ENCODE peak calls at places on chromosomes 1 and 21, in nine cellular contexts. Z is testis, N is tibial artery, X is Calu3, W is H9, B is sigmoid colon, D is bronchial epithelial cell, K is spleen, F is lower leg skin. J is an unnamed sample.

GRCh38 chr1:12021616-12022015 is 2.3 kb downstream of the MIIP start:
- DNase-seq in Z (no peak), N (no peak), X (no peak), W (no peak), B (no peak), D (no peak), K (no peak), F (no peak), J (no peak)

GRCh38 chr1:168396508-168396907 is 115.8 kb downstream of the TBX19 start:
- DNase-seq in Z (no peak), N (no peak), X (no peak), W (no peak), B (no peak), D (no peak), K (no peak), F (no peak), J (no peak)

GRCh38 chr1:244675167-244675566 is 22.2 kb downstream of the DESI2 start:
- DNase-seq in Z (no peak), N (no peak), X (no peak), W (no peak), B (no peak), D (no peak), K (no peak), F (no peak), J (no peak)

GRCh38 chr1:59005491-59006308 is 221.9 kb upstream of the JUN start:
- DNase-seq in Z (no peak), N (no peak), X (no peak), W (peak; percentile 4), B (no peak), D (no peak), K (no peak), F (no peak), J (no peak)

GRCh38 chr1:62782197-62782886 is 1.6 kb upstream of the ATG4C start:
- DNase-seq in Z (no peak), N (no peak), X (no peak), W (no peak), B (no peak), D (peak; percentile 60), K (no peak), F (no peak), J (no peak)

GRCh38 chr1:31297273-31298247 is 728 bp downstream of the ZCCHC17 start:
- DNase-seq in Z (peak; percentile 21), N (no peak), X (no peak), W (no peak), B (no peak), D (peak; percentile 72), K (no peak), F (no peak), J (no peak)

GRCh38 chr21:42387843-42388242 is 8.0 kb downstream of the TMPRSS3 start:
- DNase-seq in Z (no peak), N (no peak), X (no peak), W (no peak), B (peak; percentile 20), D (no peak), K (peak; percentile 7), F (no peak), J (no peak)

GRCh38 chr1:33410091-33410701 is 20.7 kb downstream of the PHC2 start:
- DNase-seq in Z (no peak), N (peak; percentile 24), X (no peak), W (no peak), B (no peak), D (no peak), K (no peak), F (no peak), J (no peak)

GRCh38 chr1:30058966-30059365 is 664.4 kb downstream of the MATN1 start:
- DNase-seq in Z (no peak), N (no peak), X (peak; percentile 71), W (no peak), B (no peak), D (peak; percentile 89), K (no peak), F (no peak), J (no peak)

GRCh38 chr1:54498383-54499096 is 49.5 kb upstream of the ACOT11 start:
- DNase-seq in Z (no peak), N (no peak), X (no peak), W (no peak), B (no peak), D (no peak), K (no peak), F (no peak), J (no peak)

GRCh38 chr1:233518344-233518743 is 95.6 kb upstream of the KCNK1 start:
- DNase-seq in Z (peak; percentile 66), N (no peak), X (peak; percentile 69), W (peak; percentile 70), B (no peak), D (peak; percentile 32), K (no peak), F (no peak), J (peak; percentile 46)
- TF ChIP-seq CTCF in Z (peak; percentile 58), N (peak; percentile 36), X (peak; percentile 74), W (peak; percentile 86), B (no peak), D (peak; percentile 54), K (no peak), F (no peak), J (peak; percentile 48)

GRCh38 chr1:41315482-41315823 is 45.8 kb upstream of the FOXO6 start:
- DNase-seq in Z (no peak), N (no peak), X (no peak), W (no peak), B (no peak), D (no peak), K (no peak), F (no peak), J (no peak)

GRCh38 chr1:41314376-41314775 is 46.9 kb upstream of the FOXO6 start:
- DNase-seq in Z (no peak), N (no peak), X (no peak), W (no peak), B (no peak), D (peak; percentile 21), K (no peak), F (no peak), J (no peak)

GRCh38 chr1:41312991-41313645 is 48.1 kb upstream of the FOXO6 start:
- DNase-seq in Z (peak; percentile 49), N (no peak), X (no peak), W (no peak), B (no peak), D (no peak), K (no peak), F (no peak), J (no peak)

GRCh38 chr1:41314781-41315481 is 46.3 kb upstream of the FOXO6 start:
- DNase-seq in Z (no peak), N (no peak), X (no peak), W (no peak), B (no peak), D (peak; percentile 49), K (no peak), F (no peak), J (no peak)

GRCh38 chr1:41313661-41314131 is 47.5 kb upstream of the FOXO6 start:
- DNase-seq in Z (peak; percentile 46), N (no peak), X (no peak), W (peak; percentile 80), B (no peak), D (no peak), K (no peak), F (no peak), J (peak; percentile 31)
- TF ChIP-seq CTCF in Z (peak; percentile 45), N (peak; percentile 46), X (peak; percentile 60), W (peak; percentile 82), B (peak; percentile 6), D (peak; percentile 57), K (peak; percentile 35), F (no peak), J (peak; percentile 57)

DNA sequence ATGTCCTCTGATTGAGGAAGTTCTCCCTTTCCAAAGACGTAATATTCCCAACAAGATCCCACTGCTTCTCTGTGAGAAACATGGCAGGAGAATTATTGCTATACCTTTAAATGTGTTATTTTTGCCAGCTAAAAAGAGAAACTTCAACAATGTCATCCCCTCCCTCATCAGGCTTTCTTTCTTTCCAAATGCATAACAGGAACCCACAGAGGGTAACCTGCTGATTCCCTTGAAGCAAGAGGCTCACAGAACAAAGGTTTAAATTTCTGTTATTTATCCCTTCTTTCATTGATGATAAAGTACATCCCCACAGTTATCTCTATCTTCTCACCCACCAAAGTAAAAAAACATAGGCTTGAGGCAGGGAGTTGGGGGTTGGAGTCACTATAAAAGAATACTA is 102.1 kb downstream of the SLC30A10 start:
- DNase-seq in Z (no peak), N (no peak), X (no peak), W (no peak), B (no peak), D (no peak), K (no peak), F (no peak), J (no peak)
- TF ChIP-seq CTCF in Z (no peak), N (no peak), X (no peak), W (no peak), B (no peak), D (no peak), K (no peak), F (no peak), J (no peak)

DNA sequence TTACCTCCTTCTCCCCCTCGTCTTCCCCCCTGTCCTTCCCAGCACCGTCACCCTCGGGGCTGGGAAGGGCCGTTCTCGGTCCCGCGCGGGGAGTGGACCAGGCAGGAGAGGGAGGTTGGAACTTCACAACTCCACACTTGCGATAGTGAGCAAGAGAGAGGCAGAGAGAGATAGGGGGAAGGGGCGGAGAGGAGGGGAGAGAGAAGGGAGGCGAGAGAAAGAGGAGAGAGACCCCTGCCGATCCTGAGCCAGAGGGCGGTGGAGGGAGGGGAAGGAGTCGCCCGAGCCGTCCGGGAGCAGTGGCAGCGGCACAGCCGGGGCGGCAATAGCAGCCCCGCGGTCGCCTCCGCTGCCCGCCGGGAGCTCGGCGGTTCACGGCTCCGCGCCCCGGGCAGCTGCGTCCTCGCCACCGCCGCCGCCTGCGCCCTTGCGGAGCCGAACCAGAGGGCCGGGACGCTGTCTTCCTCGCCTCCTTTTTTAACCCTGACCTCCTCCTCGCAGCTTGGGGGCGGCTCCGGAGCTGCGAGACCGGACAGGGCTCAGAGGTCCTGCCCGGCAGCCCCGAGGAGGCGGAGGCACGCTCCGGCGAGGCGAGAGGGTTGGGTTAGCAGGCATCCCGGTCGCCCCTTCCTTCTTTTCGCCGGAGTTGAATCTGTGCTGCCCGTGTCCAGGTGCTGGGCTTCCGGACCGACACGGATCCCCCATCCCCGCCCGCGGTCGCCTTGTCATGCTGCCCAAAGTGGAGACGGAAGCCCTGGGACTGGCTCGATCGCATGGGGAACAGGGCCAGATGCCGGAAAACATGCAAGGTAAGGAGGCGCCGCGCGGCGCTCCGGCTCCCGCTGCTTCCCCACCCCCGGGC is 11.7 kb downstream of the NR5A2 start:
- DNase-seq in Z (no peak), N (no peak), X (peak; percentile 59), W (peak; percentile 82), B (no peak), D (no peak), K (peak; percentile 81), F (no peak), J (peak; percentile 71)
- TF ChIP-seq CTCF in Z (no peak), N (no peak), X (no peak), W (no peak), B (no peak), D (no peak), K (no peak), F (no peak), J (no peak)

J was measured in nephron progenitor cell.